ENCODE peak calls at places on chromosomes 11 and 22, in seven cellular contexts. One of them, this sample, is unnamed.

GRCh38 chr22:49620666-49621065 is 207.0 kb downstream of the BRD1 start:
- DNase-seq in SK-N-SH: no peak
- DNase-seq in HCT116: no peak
- DNase-seq in GM12878: no peak
- DNase-seq in A549: no peak
- DNase-seq in NB4: no peak
- DNase-seq in H1: no peak
- DNase-seq in this sample: no peak

GRCh38 chr11:107251298-107251697 is 206.3 kb downstream of the CWF19L2 start:
- DNase-seq in H1: no peak
- DNase-seq in HCT116: no peak
- DNase-seq in SK-N-SH: no peak
- DNase-seq in NB4: no peak
- DNase-seq in A549: no peak
- DNase-seq in GM12878: no peak
- DNase-seq in this sample: no peak

GRCh38 chr11:65539401-65540289 is 14.8 kb downstream of the SCYL1 start:
- DNase-seq in NB4: no peak
- DNase-seq in HCT116: peak; percentile 62
- DNase-seq in H1: no peak
- DNase-seq in GM12878: no peak
- DNase-seq in SK-N-SH: peak; percentile 88
- DNase-seq in A549: no peak
- DNase-seq in this sample: no peak

GRCh38 chr11:43567396-43567975 is 113.1 kb upstream of the HSD17B12 start:
- DNase-seq in GM12878: no peak
- DNase-seq in SK-N-SH: peak; percentile 64
- DNase-seq in A549: peak; percentile 67
- DNase-seq in H1: no peak
- DNase-seq in HCT116: peak; percentile 41
- DNase-seq in NB4: peak; percentile 55
- DNase-seq in this sample: peak; percentile 49

GRCh38 chr11:68251770-68252169 is 20.0 kb downstream of the C11orf24 start:
- DNase-seq in HCT116: no peak
- DNase-seq in NB4: peak; percentile 41
- DNase-seq in A549: no peak
- DNase-seq in H1: no peak
- DNase-seq in GM12878: no peak
- DNase-seq in SK-N-SH: no peak
- DNase-seq in this sample: no peak

GRCh38 chr11:44893250-44894216 is 57.1 kb downstream of the TP53I11 start:
- DNase-seq in NB4: no peak
- DNase-seq in SK-N-SH: peak; percentile 84
- DNase-seq in H1: no peak
- DNase-seq in A549: no peak
- DNase-seq in HCT116: no peak
- DNase-seq in GM12878: no peak
- DNase-seq in this sample: no peak

GRCh38 chr11:131428853-131429252 is 58.4 kb downstream of the NTM start:
- DNase-seq in GM12878: no peak
- DNase-seq in HCT116: no peak
- DNase-seq in H1: no peak
- DNase-seq in NB4: no peak
- DNase-seq in SK-N-SH: no peak
- DNase-seq in A549: no peak
- DNase-seq in this sample: no peak

GRCh38 chr11:133983660-133984316 is 27.0 kb upstream of the IGSF9B start:
- DNase-seq in HCT116: no peak
- DNase-seq in GM12878: no peak
- DNase-seq in A549: no peak
- DNase-seq in NB4: peak; percentile 28
- DNase-seq in SK-N-SH: no peak
- DNase-seq in H1: no peak
- DNase-seq in this sample: no peak

GRCh38 chr11:69801513-69802335 is 17.5 kb downstream of the FGF3 start:
- DNase-seq in H1: peak; percentile 59
- DNase-seq in HCT116: peak; percentile 64
- DNase-seq in NB4: no peak
- DNase-seq in GM12878: no peak
- DNase-seq in A549: no peak
- DNase-seq in SK-N-SH: peak; percentile 75
- DNase-seq in this sample: peak; percentile 35

GRCh38 chr11:116960916-116961315 is 123.5 kb upstream of the APOA1 start:
- DNase-seq in NB4: no peak
- DNase-seq in SK-N-SH: no peak
- DNase-seq in H1: no peak
- DNase-seq in GM12878: no peak
- DNase-seq in A549: no peak
- DNase-seq in HCT116: peak; percentile 8
- DNase-seq in this sample: peak; percentile 23

GRCh38 chr22:42857845-42858481 is 890 bp upstream of the ARFGAP3 start:
- DNase-seq in H1: no peak
- DNase-seq in SK-N-SH: no peak
- DNase-seq in NB4: no peak
- DNase-seq in GM12878: no peak
- DNase-seq in A549: no peak
- DNase-seq in HCT116: no peak
- DNase-seq in this sample: no peak

GRCh38 chr11:130381317-130381716 is 47.1 kb downstream of the ADAMTS8 start:
- DNase-seq in NB4: no peak
- DNase-seq in HCT116: no peak
- DNase-seq in H1: no peak
- DNase-seq in A549: no peak
- DNase-seq in GM12878: no peak
- DNase-seq in SK-N-SH: no peak
- DNase-seq in this sample: no peak

GRCh38 chr22:29737251-29738117 is 17.7 kb downstream of the CABP7 start:
- DNase-seq in SK-N-SH: no peak
- DNase-seq in A549: no peak
- DNase-seq in GM12878: no peak
- DNase-seq in NB4: no peak
- DNase-seq in HCT116: no peak
- DNase-seq in H1: no peak
- DNase-seq in this sample: no peak

GRCh38 chr11:65150513-65151271 is 16.4 kb upstream of the SYVN1 start:
- DNase-seq in GM12878: peak; percentile 27
- DNase-seq in A549: peak; percentile 95
- DNase-seq in HCT116: peak; percentile 90
- DNase-seq in H1: no peak
- DNase-seq in NB4: peak; percentile 93
- DNase-seq in SK-N-SH: peak; percentile 82
- DNase-seq in this sample: peak; percentile 68

GRCh38 chr11:7905961-7906429 is 25.1 kb downstream of the OR10A6 start:
- DNase-seq in H1: no peak
- DNase-seq in HCT116: no peak
- DNase-seq in NB4: no peak
- DNase-seq in SK-N-SH: no peak
- DNase-seq in A549: no peak
- DNase-seq in GM12878: no peak
- DNase-seq in this sample: no peak

GRCh38 chr11:131674051-131674755 is 303.8 kb downstream of the NTM start:
- DNase-seq in HCT116: peak; percentile 3
- DNase-seq in NB4: peak; percentile 64
- DNase-seq in GM12878: no peak
- DNase-seq in A549: peak; percentile 31
- DNase-seq in SK-N-SH: peak; percentile 80
- DNase-seq in H1: peak; percentile 50
- DNase-seq in this sample: peak; percentile 62

GRCh38 chr11:10926801-10927200 is 68.9 kb upstream of the ZBED5 start:
- DNase-seq in SK-N-SH: no peak
- DNase-seq in A549: no peak
- DNase-seq in GM12878: no peak
- DNase-seq in HCT116: no peak
- DNase-seq in NB4: no peak
- DNase-seq in H1: no peak
- DNase-seq in this sample: no peak

GRCh38 chr11:10930961-10931760 is 73.3 kb upstream of the ZBED5 start:
- DNase-seq in H1: no peak
- DNase-seq in A549: peak; percentile 74
- DNase-seq in HCT116: no peak
- DNase-seq in NB4: peak; percentile 72
- DNase-seq in SK-N-SH: peak; percentile 83
- DNase-seq in GM12878: no peak
- DNase-seq in this sample: peak; percentile 80

GRCh38 chr11:10930224-10930960 is 72.5 kb upstream of the ZBED5 start:
- DNase-seq in GM12878: no peak
- DNase-seq in HCT116: no peak
- DNase-seq in A549: no peak
- DNase-seq in SK-N-SH: no peak
- DNase-seq in H1: no peak
- DNase-seq in NB4: no peak
- DNase-seq in this sample: peak; percentile 48

GRCh38 chr11:10925149-10925926 is 67.5 kb upstream of the ZBED5 start:
- DNase-seq in HCT116: no peak
- DNase-seq in A549: no peak
- DNase-seq in GM12878: no peak
- DNase-seq in NB4: no peak
- DNase-seq in H1: no peak
- DNase-seq in SK-N-SH: no peak
- DNase-seq in this sample: no peak

DNA sequence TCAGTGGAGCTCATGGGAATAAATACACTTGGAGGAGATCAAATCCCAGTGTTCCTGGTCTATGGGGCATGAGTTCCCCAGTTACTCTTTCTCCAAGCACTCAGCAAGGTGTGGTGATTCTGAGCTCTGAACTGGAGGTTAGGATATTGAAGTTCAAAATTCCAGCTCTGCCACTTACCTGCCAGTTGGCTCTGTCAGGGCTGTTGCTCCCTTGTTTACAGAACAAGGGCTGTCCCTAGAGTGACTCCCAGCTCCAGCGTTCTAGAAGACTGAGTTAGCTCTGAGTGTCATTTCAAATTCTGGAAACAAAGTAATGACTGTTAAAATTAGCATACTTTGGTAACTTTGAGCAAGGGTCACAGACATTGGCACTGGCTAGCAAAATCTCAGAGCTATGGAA is 69.7 kb upstream of the ZBED5 start:
- DNase-seq in SK-N-SH: no peak
- DNase-seq in NB4: no peak
- DNase-seq in HCT116: no peak
- DNase-seq in GM12878: no peak
- DNase-seq in H1: no peak
- DNase-seq in A549: no peak
- DNase-seq in this sample: no peak
- TF ChIP-seq MAX in SK-N-SH: no peak
- TF ChIP-seq MAX in NB4: no peak
- TF ChIP-seq MAX in HCT116: no peak
- TF ChIP-seq MAX in GM12878: no peak
- TF ChIP-seq MAX in H1: no peak
- TF ChIP-seq MAX in A549: no peak
- TF ChIP-seq MAX in this sample: no peak

DNA sequence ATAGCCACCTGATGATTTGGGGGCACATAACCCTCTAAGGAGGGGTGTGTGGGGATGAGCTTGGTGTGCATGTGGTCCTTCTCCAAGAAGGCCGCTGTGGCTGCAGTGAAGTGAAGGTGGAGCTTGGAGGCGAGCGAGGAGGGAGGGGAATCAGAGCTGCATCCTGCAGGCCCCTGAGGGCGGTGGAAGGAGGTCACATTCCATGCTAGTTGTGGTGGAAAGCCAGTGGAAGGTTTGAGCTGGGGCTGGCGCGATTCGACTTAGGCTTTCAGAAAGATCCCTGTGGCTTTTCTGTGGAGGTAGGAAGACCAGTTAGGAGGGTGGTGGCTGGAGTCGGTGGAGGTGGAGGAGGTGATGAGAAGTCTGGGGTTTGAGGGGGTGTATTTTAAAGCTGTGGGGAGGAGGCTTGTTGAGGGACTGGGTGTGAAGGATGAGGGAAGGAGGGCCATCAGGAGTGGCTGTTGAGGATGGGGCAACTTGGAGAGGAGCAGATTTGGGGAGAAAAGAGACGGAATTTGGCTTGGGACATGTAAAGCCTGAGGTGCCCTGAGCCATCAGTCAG is 62.0 kb downstream of the TBC1D22A start:
- DNase-seq in SK-N-SH: peak; percentile 8
- DNase-seq in GM12878: no peak
- DNase-seq in H1: no peak
- DNase-seq in NB4: no peak
- DNase-seq in HCT116: no peak
- DNase-seq in A549: no peak
- DNase-seq in this sample: no peak
- H3K4me3 ChIP-seq in SK-N-SH: no peak overlapping the region
- H3K4me3 ChIP-seq in GM12878: no peak overlapping the region
- H3K4me3 ChIP-seq in H1: no peak overlapping the region
- H3K4me3 ChIP-seq in NB4: no peak overlapping the region
- H3K4me3 ChIP-seq in HCT116: no peak overlapping the region
- H3K4me3 ChIP-seq in A549: no peak overlapping the region
- H3K4me3 ChIP-seq in this sample: no peak overlapping the region

DNA sequence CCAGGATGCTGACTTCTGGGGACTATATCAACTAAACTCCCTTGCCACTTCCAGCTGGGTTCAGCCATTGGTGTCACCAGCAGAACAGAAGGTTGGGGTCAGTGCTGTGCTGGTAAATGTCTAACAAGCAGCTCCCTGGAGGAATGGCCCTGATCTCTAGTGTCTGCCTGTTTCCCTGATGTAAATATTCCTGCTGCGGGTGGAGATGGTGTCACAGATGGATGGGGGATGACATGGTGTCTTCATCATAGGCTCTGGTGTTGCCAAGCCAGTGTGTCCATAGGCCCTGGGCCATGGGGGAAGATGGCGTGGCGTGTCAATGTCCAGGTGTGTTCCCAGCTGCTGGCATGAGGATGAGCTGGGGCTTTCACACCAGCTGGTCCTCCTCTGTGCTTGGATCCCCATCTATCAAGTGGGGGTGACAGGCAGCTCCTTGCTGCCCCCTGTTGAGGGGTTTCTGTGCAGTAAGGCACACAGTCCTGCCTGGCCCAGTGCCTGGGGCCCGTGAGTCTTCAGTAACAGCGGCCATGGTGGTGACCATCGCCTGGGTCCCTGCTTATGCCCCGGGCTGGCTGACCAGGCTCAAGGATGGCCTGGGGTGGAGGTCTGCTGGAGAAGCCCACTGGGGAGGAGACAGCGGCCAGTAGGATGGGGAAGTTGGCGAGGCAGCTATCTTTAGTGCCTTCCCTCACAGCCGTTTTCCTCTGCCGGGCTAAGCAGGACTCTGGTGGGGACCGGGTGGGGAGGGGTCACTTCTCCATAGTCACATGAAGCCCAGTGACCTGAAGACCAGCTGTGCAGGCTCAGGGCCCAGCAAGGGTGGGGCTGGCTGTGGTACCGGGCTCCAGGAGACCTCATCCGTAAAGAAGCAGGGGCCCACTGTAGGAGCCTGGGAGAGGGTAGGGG is 12.7 kb downstream of the RPL3 start:
- DNase-seq in SK-N-SH: peak; percentile 51
- DNase-seq in A549: no peak
- DNase-seq in H1: no peak
- DNase-seq in NB4: peak; percentile 61
- DNase-seq in HCT116: no peak
- DNase-seq in GM12878: no peak
- DNase-seq in this sample: peak; percentile 71
- TF ChIP-seq MAX in SK-N-SH: no peak
- TF ChIP-seq MAX in A549: no peak
- TF ChIP-seq MAX in H1: no peak
- TF ChIP-seq MAX in NB4: no peak
- TF ChIP-seq MAX in HCT116: no peak
- TF ChIP-seq MAX in GM12878: no peak
- TF ChIP-seq MAX in this sample: no peak

GRCh38 chr22:19761022-19761499 is 483 bp downstream of the TBX1 start:
- DNase-seq in H1: no peak
- DNase-seq in GM12878: no peak
- DNase-seq in SK-N-SH: peak; percentile 71
- DNase-seq in HCT116: no peak
- DNase-seq in NB4: peak; percentile 44
- DNase-seq in A549: no peak
- DNase-seq in this sample: no peak
- H3K4me3 ChIP-seq in H1: no peak overlapping the region
- H3K4me3 ChIP-seq in GM12878: no peak overlapping the region
- H3K4me3 ChIP-seq in SK-N-SH: no peak overlapping the region
- H3K4me3 ChIP-seq in HCT116: no peak overlapping the region
- H3K4me3 ChIP-seq in NB4: peak overlapping the region; percentile 43
- H3K4me3 ChIP-seq in A549: peak overlapping the region; percentile 36
- H3K4me3 ChIP-seq in this sample: no peak overlapping the region

This sample was measured in endothelial cell of umbilical vein.